ENCODE peak calls at places on chromosomes 11 and 22, in nine cellular contexts. N is stimulated activated CD4-positive, alpha-beta T cell treated with anti-CD3 and anti-CD28 coated beads, Interleukin-2, amount 100 ng/mL, for 4 hours; F is psoas muscle; C is heart right ventricle; G is ACHN; S is GM03348; L is EH; I is LoVo; M is GM12892. Q is an unnamed sample.

GRCh38 chr22:27220349-27220748 is 563.0 kb downstream of the MIAT start:
- DNase-seq in N (no peak), F (peak), C (no peak), G (peak), S (peak), L (peak), I (no peak), M (no peak), Q (no peak)

GRCh38 chr11:63244862-63245261 is 1.5 kb upstream of the SLC22A25 start:
- DNase-seq in N (no peak), F (no peak), C (no peak), G (no peak), S (no peak), L (no peak), I (no peak), M (no peak), Q (no peak)

GRCh38 chr11:109865558-109866186 is 227.5 kb upstream of the ZC3H12C start:
- DNase-seq in N (no peak), F (no peak), C (peak), G (no peak), S (no peak), L (no peak), I (peak), M (no peak), Q (no peak)

GRCh38 chr22:46432164-46433068 is 96.9 kb downstream of the TRMU start:
- DNase-seq in N (peak), F (no peak), C (no peak), G (no peak), S (no peak), L (no peak), I (peak), M (no peak), Q (no peak)

GRCh38 chr22:43081968-43082367 is 7.2 kb downstream of the TTLL1 start:
- DNase-seq in N (no peak), F (no peak), C (no peak), G (no peak), S (no peak), L (peak), I (no peak), M (no peak), Q (no peak)

GRCh38 chr11:65655570-65656332 is 7.0 kb downstream of the RELA start:
- DNase-seq in N (no peak), F (no peak), C (no peak), G (no peak), S (no peak), L (no peak), I (no peak), M (peak), Q (peak)

GRCh38 chr22:24772493-24773220 is 1.9 kb downstream of the PIWIL3 start:
- DNase-seq in N (no peak), F (no peak), C (no peak), G (peak), S (peak), L (peak), I (peak), M (no peak), Q (no peak)

GRCh38 chr11:111460752-111461305 is 51.4 kb downstream of the BTG4 start:
- DNase-seq in N (no peak), F (no peak), C (no peak), G (no peak), S (no peak), L (no peak), I (no peak), M (no peak), Q (no peak)

GRCh38 chr11:1735271-1735670 is 15.1 kb downstream of the IFITM10 start:
- DNase-seq in N (no peak), F (no peak), C (no peak), G (no peak), S (no peak), L (no peak), I (no peak), M (no peak), Q (no peak)

GRCh38 chr22:44523981-44524759 is 26.1 kb upstream of the RTL6 start:
- DNase-seq in N (no peak), F (peak), C (no peak), G (no peak), S (peak), L (peak), I (no peak), M (no peak), Q (peak)

GRCh38 chr22:46076651-46077339 is 73.5 kb upstream of the PPARA start:
- DNase-seq in N (no peak), F (peak), C (no peak), G (no peak), S (peak), L (peak), I (peak), M (no peak), Q (no peak)

GRCh38 chr11:71294846-71295600 is 42.6 kb upstream of the SHANK2 start:
- DNase-seq in N (no peak), F (no peak), C (no peak), G (no peak), S (no peak), L (no peak), I (no peak), M (no peak), Q (no peak)

GRCh38 chr11:2185324-2186085 is 13.9 kb upstream of the TH start:
- DNase-seq in N (no peak), F (no peak), C (no peak), G (no peak), S (no peak), L (no peak), I (no peak), M (no peak), Q (no peak)

GRCh38 chr11:69358398-69359080 is 64.6 kb downstream of the MYEOV start:
- DNase-seq in N (no peak), F (no peak), C (no peak), G (no peak), S (no peak), L (no peak), I (no peak), M (no peak), Q (peak)

GRCh38 chr11:69520186-69520585 is 38.7 kb downstream of the LINC01488 start:
- DNase-seq in N (no peak), F (no peak), C (no peak), G (no peak), S (no peak), L (peak), I (no peak), M (no peak), Q (no peak)

GRCh38 chr11:88106685-88107084 is 68.6 kb downstream of the RAB38 start:
- DNase-seq in N (no peak), F (no peak), C (no peak), G (no peak), S (no peak), L (peak), I (no peak), M (no peak), Q (no peak)

GRCh38 chr11:72191961-72192381 is at the start of gene FOLR1:
- DNase-seq in N (no peak), F (no peak), C (no peak), G (no peak), S (no peak), L (peak), I (peak), M (no peak), Q (no peak)

GRCh38 chr11:130118636-130119387 is 40.8 kb upstream of the ST14 start:
- DNase-seq in N (no peak), F (no peak), C (no peak), G (no peak), S (no peak), L (no peak), I (no peak), M (peak), Q (no peak)

GRCh38 chr22:17842386-17842785 is 68.1 kb upstream of the BID start:
- DNase-seq in N (peak), F (no peak), C (peak), G (no peak), S (no peak), L (no peak), I (no peak), M (no peak), Q (peak)

GRCh38 chr11:14249121-14249963 is 109.6 kb downstream of the RRAS2 start:
- DNase-seq in N (peak), F (peak), C (peak), G (peak), S (peak), L (peak), I (peak), M (no peak), Q (peak)